ENCODE peak calls at places on chromosomes 4 and X, in four cellular contexts. W, H, A and X are unnamed samples.

GRCh38 chr4:76753814-76754213 is 144.1 kb downstream of the SOWAHB start:
- DNase-seq in W (no peak), H (no peak), A (no peak), X (no peak)

GRCh38 chr4:98627883-98628282 is 30.5 kb downstream of the TSPAN5 start:
- DNase-seq in W (no peak), H (no peak), A (no peak), X (no peak)

GRCh38 chrX:119870626-119871131 is 854 bp downstream of the RNF113A start:
- DNase-seq in W (no peak), H (no peak), A (no peak), X (no peak)

GRCh38 chr4:121277194-121278105 is 103.4 kb downstream of the QRFPR start:
- DNase-seq in W (no peak), H (no peak), A (no peak), X (no peak)

GRCh38 chrX:122094611-122095010 is 1047.2 kb downstream of the GLUD2 start:
- DNase-seq in W (no peak), H (no peak), A (no peak), X (no peak)

GRCh38 chr4:41745292-41746024 is 3.1 kb downstream of the PHOX2B start:
- DNase-seq in W (no peak), H (no peak), A (no peak), X (no peak)

GRCh38 chr4:105058177-105058812 is 88.4 kb upstream of the TET2 start:
- DNase-seq in W (no peak), H (no peak), A (peak; percentile 64), X (no peak)

GRCh38 chr4:65747386-65747785 is 77.1 kb upstream of the EPHA5 start:
- DNase-seq in W (no peak), H (no peak), A (no peak), X (no peak)

GRCh38 chr4:80036949-80037348 is 36.1 kb downstream of the ANTXR2 start:
- DNase-seq in W (no peak), H (peak; percentile 40), A (no peak), X (peak; percentile 11)

GRCh38 chr4:3212391-3213100 is 36.4 kb upstream of the MSANTD1 start:
- DNase-seq in W (no peak), H (no peak), A (no peak), X (no peak)

GRCh38 chrX:20265726-20266681 is 705 bp downstream of the RPS6KA3 start:
- DNase-seq in W (peak; percentile 22), H (peak; percentile 20), A (peak; percentile 50), X (peak; percentile 31)

GRCh38 chr4:88672987-88673386 is 24.6 kb downstream of the NAP1L5 start:
- DNase-seq in W (no peak), H (no peak), A (peak; percentile 1), X (no peak)

GRCh38 chr4:77538574-77539157 is 67.0 kb upstream of the CXCL13 start:
- DNase-seq in W (no peak), H (no peak), A (no peak), X (no peak)

GRCh38 chr4:83150563-83151330 is 36.2 kb upstream of the PLAC8 start:
- DNase-seq in W (no peak), H (peak; percentile 32), A (no peak), X (no peak)

GRCh38 chrX:34585561-34585960 is 71.5 kb downstream of the TMEM47 start:
- DNase-seq in W (no peak), H (no peak), A (no peak), X (no peak)

GRCh38 chr4:23706972-23707676 is 182.7 kb downstream of the PPARGC1A start:
- DNase-seq in W (no peak), H (no peak), A (no peak), X (no peak)

GRCh38 chrX:5915783-5916182 is 312.9 kb downstream of the NLGN4X start:
- DNase-seq in W (no peak), H (no peak), A (no peak), X (no peak)

GRCh38 chr4:165481458-165481857 is 102.7 kb downstream of the CPE start:
- DNase-seq in W (no peak), H (no peak), A (no peak), X (no peak)

GRCh38 chr4:41189669-41190068 is 24.7 kb downstream of the APBB2 start:
- DNase-seq in W (no peak), H (no peak), A (no peak), X (no peak)

GRCh38 chrX:155871934-155872333 is 9.2 kb upstream of the VAMP7 start:
- DNase-seq in W (no peak), H (no peak), A (no peak), X (no peak)

GRCh38 chrX:20217279-20217678 is 49.4 kb downstream of the RPS6KA3 start:
- DNase-seq in W (no peak), H (no peak), A (no peak), X (no peak)

GRCh38 chr4:7148337-7148736 is 44.0 kb upstream of the SORCS2 start:
- DNase-seq in W (no peak), H (no peak), A (no peak), X (no peak)

GRCh38 chr4:7154351-7154981 is 37.9 kb upstream of the SORCS2 start:
- DNase-seq in W (no peak), H (peak; percentile 14), A (no peak), X (no peak)

GRCh38 chr4:7150083-7150635 is 42.2 kb upstream of the SORCS2 start:
- DNase-seq in W (no peak), H (no peak), A (no peak), X (no peak)

GRCh38 chr4:7153711-7154110 is 38.6 kb upstream of the SORCS2 start:
- DNase-seq in W (no peak), H (no peak), A (no peak), X (no peak)

DNA sequence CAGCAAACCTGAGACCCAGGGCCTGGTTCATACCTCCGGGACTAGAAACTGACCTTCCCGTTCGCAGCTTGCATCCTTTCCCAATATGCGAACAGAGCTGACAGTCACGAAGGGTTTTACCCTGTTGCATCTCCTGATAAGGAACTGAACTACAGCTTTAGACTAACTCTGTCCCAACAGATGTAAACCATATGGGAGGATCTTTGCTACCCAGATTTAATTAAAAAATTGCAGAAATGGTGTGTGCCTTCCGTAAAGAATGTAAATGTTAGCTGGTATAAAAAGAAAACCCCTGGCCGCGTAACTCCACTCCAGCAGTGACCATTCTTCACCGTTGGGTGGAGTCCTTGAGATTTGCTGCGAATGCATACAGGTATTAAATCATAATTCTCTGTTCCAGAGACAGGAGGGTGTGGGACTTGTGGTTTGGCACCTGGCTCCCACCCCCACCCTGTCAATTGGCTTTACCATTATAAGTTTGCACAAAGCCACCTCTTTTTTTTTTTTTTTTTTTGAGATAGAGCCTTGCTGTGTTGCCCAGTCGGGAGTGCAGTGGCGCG is 40.6 kb upstream of the SORCS2 start:
- DNase-seq in W (no peak), H (no peak), A (no peak), X (no peak)
- TF ChIP-seq CTCF in W (no peak), H (no peak), A (peak; percentile 36), X (no peak)

GRCh38 chr4:154254999-154255398 is 236.6 kb downstream of the DCHS2 start:
- DNase-seq in W (no peak), H (no peak), A (no peak), X (no peak)
- TF ChIP-seq CTCF in W (no peak), H (no peak), A (peak; percentile 4), X (no peak)

DNA sequence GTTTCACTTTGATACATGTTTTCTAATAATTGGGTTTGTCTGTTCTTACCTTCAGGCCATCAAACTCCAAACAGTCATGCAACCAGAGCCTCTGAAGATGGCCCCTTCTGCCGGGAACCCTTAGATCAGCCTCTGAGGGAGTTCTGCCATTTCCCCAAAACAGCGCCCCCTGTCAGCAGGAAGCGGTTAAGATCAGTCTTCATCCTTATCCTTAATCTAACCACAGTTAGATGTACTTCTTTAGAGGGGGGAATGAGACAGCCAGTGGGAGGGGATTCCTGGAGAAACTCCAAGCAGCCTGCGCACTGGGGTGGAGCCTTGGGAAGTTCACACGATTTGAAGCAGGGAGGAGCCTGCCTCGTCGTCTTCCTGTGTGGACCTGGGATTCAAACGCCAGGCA is 185.4 kb downstream of the INPP4B start:
- DNase-seq in W (no peak), H (no peak), A (no peak), X (no peak)
- TF ChIP-seq CTCF in W (no peak), H (no peak), A (peak; percentile 4), X (no peak)

GRCh38 chr4:6239968-6240367 is 29.7 kb upstream of the WFS1 start:
- DNase-seq in W (no peak), H (no peak), A (no peak), X (no peak)

GRCh38 chr4:6245246-6246169 is 24.1 kb upstream of the WFS1 start:
- DNase-seq in W (no peak), H (no peak), A (no peak), X (no peak)

GRCh38 chr4:6241062-6241845 is 28.4 kb upstream of the WFS1 start:
- DNase-seq in W (no peak), H (no peak), A (no peak), X (no peak)

GRCh38 chr4:6239486-6239885 is 30.2 kb upstream of the WFS1 start:
- DNase-seq in W (no peak), H (no peak), A (no peak), X (no peak)

GRCh38 chr4:6242271-6243029 is 27.2 kb upstream of the WFS1 start:
- DNase-seq in W (no peak), H (no peak), A (no peak), X (no peak)
- TF ChIP-seq CTCF in W (no peak), H (no peak), A (no peak), X (no peak)

GRCh38 chrX:25034889-25035288 is 19.1 kb upstream of the ARX start:
- DNase-seq in W (no peak), H (no peak), A (no peak), X (no peak)
- TF ChIP-seq CTCF in W (no peak), H (no peak), A (peak; percentile 22), X (peak; percentile 9)